ENCODE peak calls at places on chromosomes 4 and X, in four cellular contexts. Q is osteoblast, E is neural progenitor cell, C is OCI-LY7. F is an unnamed sample. For H4K20me1, the result is how much of the 10 kb centered on the place peaks cover.

GRCh38 chr4:94548571-94548970 is 96.8 kb downstream of the PDLIM5 start:
- DNase-seq in Q (no peak), E (peak), C (no peak), F (peak)

GRCh38 chrX:152632445-152633097 is 5.1 kb upstream of the GABRQ start:
- DNase-seq in Q (no peak), E (peak), C (peak), F (peak)

GRCh38 chrX:128807367-128807766 is 715.9 kb downstream of the SMARCA1 start:
- DNase-seq in Q (no peak), E (no peak), C (peak), F (no peak)

GRCh38 chr4:29243054-29243453 is 1477.1 kb upstream of the PCDH7 start:
- DNase-seq in Q (no peak), E (no peak), C (no peak), F (no peak)

GRCh38 chr4:11281720-11282119 is 147.0 kb downstream of the HS3ST1 start:
- DNase-seq in Q (peak), E (no peak), C (no peak), F (peak)

GRCh38 chr4:81346719-81347118 is 125.0 kb downstream of the RASGEF1B start:
- DNase-seq in Q (no peak), E (no peak), C (no peak), F (no peak)

GRCh38 chr4:103753868-103754653 is 34.3 kb upstream of the TACR3 start:
- DNase-seq in Q (no peak), E (no peak), C (no peak), F (no peak)

GRCh38 chr4:151443777-151444176 is 34.8 kb downstream of the FHIP1A start:
- DNase-seq in Q (no peak), E (no peak), C (no peak), F (no peak)

GRCh38 chr4:3791910-3792542 is 25.8 kb downstream of the ADRA2C start:
- DNase-seq in Q (no peak), E (peak), C (peak), F (no peak)

GRCh38 chrX:2934715-2935363 is 5.7 kb upstream of the ARSD start:
- DNase-seq in Q (no peak), E (no peak), C (no peak), F (no peak)

GRCh38 chr4:3406431-3406830 is 35.3 kb upstream of the HGFAC start:
- DNase-seq in Q (peak), E (no peak), C (no peak), F (no peak)

GRCh38 chrX:11117751-11118150 is 6.6 kb downstream of the HCCS start:
- DNase-seq in Q (no peak), E (no peak), C (no peak), F (peak)

GRCh38 chr4:74235135-74235534 is 73.1 kb upstream of the EPGN start:
- DNase-seq in Q (no peak), E (no peak), C (no peak), F (no peak)

GRCh38 chr4:67871867-67872266 is 11.9 kb downstream of the TMPRSS11D start:
- DNase-seq in Q (peak), E (peak), C (peak), F (peak)

GRCh38 chr4:2954358-2955185 is 8.6 kb downstream of the NOP14 start:
- DNase-seq in Q (peak), E (peak), C (peak), F (no peak)

GRCh38 chr4:117477925-117478324 is 392.5 kb upstream of the TRAM1L1 start:
- DNase-seq in Q (no peak), E (no peak), C (no peak), F (no peak)

GRCh38 chr4:25816591-25817058 is 46.2 kb downstream of the SEL1L3 start:
- DNase-seq in Q (no peak), E (no peak), C (no peak), F (no peak)
- H4K20me1 ChIP-seq in Q (under half), E (under half), C (under half), F (under half)

GRCh38 chr4:24570574-24571236 is 13.6 kb downstream of the DHX15 start:
- DNase-seq in Q (no peak), E (no peak), C (no peak), F (no peak)
- H4K20me1 ChIP-seq in Q (half or more), E (half or more), C (half or more), F (under half)

DNA sequence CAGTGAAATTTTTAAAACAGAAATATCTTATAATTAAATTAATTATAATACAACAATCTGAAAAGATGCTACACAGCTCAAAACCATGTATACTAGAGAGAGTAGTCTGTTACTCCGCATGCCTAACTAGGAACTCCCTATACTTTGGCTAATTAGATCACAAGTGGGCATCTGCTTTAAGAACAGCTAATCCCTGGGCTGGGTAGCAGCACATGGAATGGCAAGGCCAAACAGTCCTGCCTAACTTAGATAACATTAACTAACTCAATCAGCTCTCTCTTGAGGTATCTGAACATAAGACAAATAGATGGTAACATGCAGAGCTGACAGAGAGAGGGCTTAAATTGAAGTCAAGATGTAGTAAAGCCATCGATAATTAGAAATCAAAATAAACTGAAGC is 9.9 kb downstream of the CHIC2 start:
- DNase-seq in Q (no peak), E (peak), C (no peak), F (no peak)
- H4K20me1 ChIP-seq in Q (half or more), E (under half), C (under half), F (under half)

GRCh38 chr4:56430203-56430602 is 5.2 kb downstream of the PPAT start:
- DNase-seq in Q (no peak), E (no peak), C (no peak), F (no peak)

GRCh38 chr4:56434599-56435000 is 815 bp downstream of the PPAT start:
- DNase-seq in Q (peak), E (peak), C (no peak), F (peak)

GRCh38 chr4:56435001-56435747 is at the start of gene PPAT:
- DNase-seq in Q (peak), E (peak), C (peak), F (peak)

GRCh38 chr4:56435748-56436442 is at the start of gene PAICS:
- DNase-seq in Q (peak), E (peak), C (peak), F (peak)

DNA sequence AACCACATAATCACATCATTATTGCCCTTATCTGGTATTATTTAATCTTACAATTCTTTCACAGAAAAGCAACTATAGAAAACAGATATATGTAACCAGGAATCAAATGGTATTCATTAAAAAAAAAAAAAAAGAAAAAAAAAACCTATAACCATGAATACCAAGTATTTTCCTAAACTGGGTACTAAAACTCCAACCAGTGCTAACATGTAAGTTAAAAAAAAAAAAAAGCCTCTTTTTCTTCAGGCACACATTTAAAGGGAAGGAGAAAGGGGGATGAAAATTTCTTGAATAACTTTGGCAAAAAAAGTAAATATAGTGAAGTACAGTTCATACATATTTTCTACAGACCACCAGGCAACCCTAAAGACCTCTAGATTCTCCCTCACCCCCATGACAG is 2.1 kb downstream of the PPAT start:
- DNase-seq in Q (no peak), E (no peak), C (no peak), F (no peak)
- H4K20me1 ChIP-seq in Q (under half), E (under half), C (half or more), F (under half)

DNA sequence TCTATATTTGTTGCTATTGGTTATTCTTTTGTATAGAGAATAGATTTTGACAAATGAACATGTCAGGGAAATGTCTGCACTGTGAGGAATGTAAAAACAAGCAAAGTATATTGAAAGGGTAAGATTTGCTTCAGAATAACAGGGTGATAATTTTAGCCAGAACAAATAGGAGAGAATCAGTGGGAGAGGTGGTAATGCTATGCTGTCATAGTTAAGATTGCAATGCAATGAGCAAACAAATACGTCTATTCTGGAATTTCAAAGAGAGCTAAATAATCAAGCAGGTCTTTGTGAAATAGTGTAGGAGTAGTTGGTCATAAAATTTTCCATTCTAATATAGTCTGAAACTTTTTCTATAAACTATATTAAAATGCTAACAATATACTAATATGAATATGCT is 1478.4 kb downstream of the TECRL start:
- DNase-seq in Q (no peak), E (no peak), C (no peak), F (no peak)
- H4K20me1 ChIP-seq in Q (under half), E (under half), C (under half), F (under half)

DNA sequence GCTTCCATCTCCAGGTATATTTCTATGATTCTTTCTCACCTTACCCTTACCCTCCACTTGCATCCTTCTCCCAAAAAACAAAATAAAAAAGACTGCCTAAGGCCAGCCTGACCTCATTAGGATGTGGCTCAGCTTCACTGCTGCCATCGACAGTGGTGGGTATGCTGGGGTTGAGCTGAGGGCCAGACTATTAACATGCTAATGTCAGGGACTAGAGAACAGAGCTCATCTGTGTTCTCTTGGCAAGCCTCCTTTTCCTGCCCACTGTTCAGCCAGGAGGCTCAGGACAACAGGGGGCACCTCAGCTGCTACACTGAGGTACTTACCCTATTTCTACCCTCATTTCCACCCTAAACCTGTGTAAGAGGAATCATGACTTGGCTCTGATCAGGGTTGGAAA is 59.3 kb downstream of the MSN start:
- DNase-seq in Q (no peak), E (no peak), C (no peak), F (no peak)
- H4K20me1 ChIP-seq in Q (under half), E (under half), C (under half), F (under half)

F was measured in fibroblast of lung.